ENCODE peak calls at places on chromosomes 4 and X, in ten cellular contexts. One of them, this sample, is unnamed.

GRCh38 chr4:170015285-170015684 is 10.9 kb downstream of the MFAP3L start:
- DNase-seq in Calu3: no peak
- DNase-seq in AG04450: no peak
- DNase-seq in HL-60: no peak
- DNase-seq in esophagus muscularis mucosa: peak; percentile 39
- DNase-seq in D721Med: no peak
- DNase-seq in ascending aorta: no peak
- DNase-seq in ovary: no peak
- DNase-seq in HFF-Myc: no peak
- DNase-seq in mesothelial cell of epicardium: no peak
- DNase-seq in this sample: no peak

GRCh38 chrX:85815203-85815751 is 232.1 kb downstream of the CHM start:
- DNase-seq in mesothelial cell of epicardium: no peak
- DNase-seq in HFF-Myc: no peak
- DNase-seq in ovary: no peak
- DNase-seq in AG04450: no peak
- DNase-seq in D721Med: no peak
- DNase-seq in ascending aorta: no peak
- DNase-seq in esophagus muscularis mucosa: no peak
- DNase-seq in Calu3: no peak
- DNase-seq in HL-60: no peak
- DNase-seq in this sample: no peak

GRCh38 chrX:9466115-9466495 is 1.2 kb downstream of the TBL1X start:
- DNase-seq in esophagus muscularis mucosa: no peak
- DNase-seq in AG04450: no peak
- DNase-seq in mesothelial cell of epicardium: no peak
- DNase-seq in HL-60: no peak
- DNase-seq in ovary: peak; percentile 51
- DNase-seq in Calu3: peak; percentile 29
- DNase-seq in ascending aorta: no peak
- DNase-seq in HFF-Myc: no peak
- DNase-seq in D721Med: no peak
- DNase-seq in this sample: no peak

GRCh38 chrX:11446951-11447350 is 153.7 kb downstream of the AMELX start:
- DNase-seq in esophagus muscularis mucosa: no peak
- DNase-seq in mesothelial cell of epicardium: no peak
- DNase-seq in ovary: no peak
- DNase-seq in HL-60: no peak
- DNase-seq in D721Med: no peak
- DNase-seq in ascending aorta: no peak
- DNase-seq in HFF-Myc: no peak
- DNase-seq in Calu3: no peak
- DNase-seq in AG04450: no peak
- DNase-seq in this sample: no peak

GRCh38 chrX:26262121-26262523 is 46.2 kb downstream of the MAGEB5 start:
- DNase-seq in esophagus muscularis mucosa: no peak
- DNase-seq in mesothelial cell of epicardium: no peak
- DNase-seq in AG04450: peak; percentile 1
- DNase-seq in ovary: no peak
- DNase-seq in HFF-Myc: no peak
- DNase-seq in ascending aorta: no peak
- DNase-seq in Calu3: peak; percentile 18
- DNase-seq in D721Med: no peak
- DNase-seq in HL-60: no peak
- DNase-seq in this sample: peak; percentile 1

GRCh38 chr4:39591290-39591689 is 47.4 kb downstream of the SMIM14 start:
- DNase-seq in D721Med: no peak
- DNase-seq in AG04450: no peak
- DNase-seq in ascending aorta: no peak
- DNase-seq in ovary: no peak
- DNase-seq in mesothelial cell of epicardium: no peak
- DNase-seq in HL-60: no peak
- DNase-seq in HFF-Myc: no peak
- DNase-seq in esophagus muscularis mucosa: no peak
- DNase-seq in Calu3: peak; percentile 7
- DNase-seq in this sample: peak; percentile 68

GRCh38 chrX:66328950-66329596 is 165.0 kb downstream of the HEPH start:
- DNase-seq in mesothelial cell of epicardium: no peak
- DNase-seq in HL-60: no peak
- DNase-seq in Calu3: no peak
- DNase-seq in ovary: no peak
- DNase-seq in D721Med: no peak
- DNase-seq in esophagus muscularis mucosa: no peak
- DNase-seq in ascending aorta: no peak
- DNase-seq in AG04450: no peak
- DNase-seq in HFF-Myc: no peak
- DNase-seq in this sample: no peak

GRCh38 chr4:2071912-2072867 is 13.1 kb downstream of the NAT8L start:
- DNase-seq in ovary: no peak
- DNase-seq in AG04450: no peak
- DNase-seq in Calu3: no peak
- DNase-seq in esophagus muscularis mucosa: no peak
- DNase-seq in D721Med: no peak
- DNase-seq in ascending aorta: no peak
- DNase-seq in HL-60: no peak
- DNase-seq in mesothelial cell of epicardium: no peak
- DNase-seq in HFF-Myc: no peak
- DNase-seq in this sample: no peak

GRCh38 chr4:26457412-26457811 is 32.9 kb downstream of the CCKAR start:
- DNase-seq in esophagus muscularis mucosa: no peak
- DNase-seq in mesothelial cell of epicardium: no peak
- DNase-seq in HFF-Myc: no peak
- DNase-seq in ascending aorta: no peak
- DNase-seq in AG04450: no peak
- DNase-seq in HL-60: no peak
- DNase-seq in ovary: no peak
- DNase-seq in Calu3: no peak
- DNase-seq in D721Med: no peak
- DNase-seq in this sample: no peak

GRCh38 chr4:105990933-105991332 is 95.7 kb downstream of the NPNT start:
- DNase-seq in ascending aorta: peak; percentile 70
- DNase-seq in HFF-Myc: peak; percentile 43
- DNase-seq in ovary: peak; percentile 36
- DNase-seq in mesothelial cell of epicardium: no peak
- DNase-seq in esophagus muscularis mucosa: no peak
- DNase-seq in D721Med: no peak
- DNase-seq in AG04450: no peak
- DNase-seq in Calu3: peak; percentile 86
- DNase-seq in HL-60: no peak
- DNase-seq in this sample: peak; percentile 96

DNA sequence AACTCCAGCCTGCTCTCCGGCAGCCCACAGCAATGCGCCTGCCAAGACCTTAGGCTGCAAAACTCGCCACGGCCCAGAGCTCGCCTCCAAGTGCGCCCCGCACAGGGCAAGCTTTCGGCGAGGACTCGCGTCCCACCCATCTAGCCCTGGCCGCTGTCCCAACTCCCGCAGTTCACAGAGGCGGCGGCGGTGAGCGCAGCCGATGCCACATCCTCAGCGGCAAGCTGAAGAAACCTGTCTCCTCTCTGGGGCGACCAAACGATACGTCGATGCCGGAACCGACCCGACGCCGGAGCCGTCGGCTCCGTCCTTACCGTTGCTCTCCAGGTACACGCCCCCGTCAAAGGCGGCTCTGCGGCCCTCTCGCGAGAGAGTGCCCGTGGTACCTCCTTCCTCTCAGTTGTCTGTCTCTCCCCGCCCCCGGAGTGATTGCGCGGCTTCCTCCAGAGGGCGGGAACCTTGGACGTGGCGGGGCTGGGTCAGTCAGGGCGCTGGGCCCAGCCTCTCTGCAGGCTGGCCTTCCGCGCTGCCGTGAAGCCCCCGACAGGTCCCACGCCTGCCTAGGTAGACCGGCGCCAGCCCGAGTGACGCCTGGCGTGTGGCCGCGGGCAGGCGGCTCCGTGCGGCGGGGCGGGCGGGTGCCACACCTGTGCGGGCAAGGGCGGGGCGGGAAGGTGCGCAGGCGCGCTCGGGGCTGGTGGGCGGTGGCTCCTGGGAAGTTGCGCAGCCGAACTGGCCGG is 380 bp upstream of the RAB33B start:
- DNase-seq in Calu3: peak; percentile 93
- DNase-seq in mesothelial cell of epicardium: peak; percentile 97
- DNase-seq in D721Med: peak; percentile 82
- DNase-seq in ovary: peak; percentile 97
- DNase-seq in esophagus muscularis mucosa: peak; percentile 99
- DNase-seq in ascending aorta: peak; percentile 95
- DNase-seq in HFF-Myc: peak; percentile 85
- DNase-seq in HL-60: peak; percentile 91
- DNase-seq in AG04450: peak; percentile 93
- DNase-seq in this sample: peak; percentile 98
- TF ChIP-seq CTCF in Calu3: peak; percentile 11
- TF ChIP-seq CTCF in mesothelial cell of epicardium: no peak
- TF ChIP-seq CTCF in D721Med: no peak
- TF ChIP-seq CTCF in ovary: no peak
- TF ChIP-seq CTCF in esophagus muscularis mucosa: no peak
- TF ChIP-seq CTCF in ascending aorta: peak; percentile 4
- TF ChIP-seq CTCF in HFF-Myc: no peak
- TF ChIP-seq CTCF in HL-60: no peak
- TF ChIP-seq CTCF in AG04450: no peak
- TF ChIP-seq CTCF in this sample: no peak

GRCh38 chr4:159444668-159445067 is 341.8 kb downstream of the RAPGEF2 start:
- DNase-seq in HFF-Myc: no peak
- DNase-seq in D721Med: no peak
- DNase-seq in HL-60: no peak
- DNase-seq in esophagus muscularis mucosa: no peak
- DNase-seq in mesothelial cell of epicardium: no peak
- DNase-seq in ascending aorta: no peak
- DNase-seq in Calu3: no peak
- DNase-seq in ovary: no peak
- DNase-seq in AG04450: no peak
- DNase-seq in this sample: peak; percentile 59
- TF ChIP-seq CTCF in HFF-Myc: no peak
- TF ChIP-seq CTCF in D721Med: no peak
- TF ChIP-seq CTCF in HL-60: no peak
- TF ChIP-seq CTCF in esophagus muscularis mucosa: no peak
- TF ChIP-seq CTCF in mesothelial cell of epicardium: no peak
- TF ChIP-seq CTCF in ascending aorta: no peak
- TF ChIP-seq CTCF in Calu3: no peak
- TF ChIP-seq CTCF in ovary: no peak
- TF ChIP-seq CTCF in AG04450: no peak
- TF ChIP-seq CTCF in this sample: no peak

GRCh38 chr4:128424524-128425195 is 137.0 kb upstream of the PGRMC2 start:
- DNase-seq in D721Med: no peak
- DNase-seq in Calu3: no peak
- DNase-seq in esophagus muscularis mucosa: no peak
- DNase-seq in HL-60: no peak
- DNase-seq in ascending aorta: no peak
- DNase-seq in mesothelial cell of epicardium: no peak
- DNase-seq in AG04450: no peak
- DNase-seq in HFF-Myc: no peak
- DNase-seq in ovary: no peak
- DNase-seq in this sample: peak; percentile 31

GRCh38 chr4:128428397-128428796 is 140.8 kb upstream of the PGRMC2 start:
- DNase-seq in D721Med: no peak
- DNase-seq in HL-60: no peak
- DNase-seq in AG04450: no peak
- DNase-seq in mesothelial cell of epicardium: no peak
- DNase-seq in Calu3: no peak
- DNase-seq in ascending aorta: no peak
- DNase-seq in HFF-Myc: no peak
- DNase-seq in ovary: no peak
- DNase-seq in esophagus muscularis mucosa: no peak
- DNase-seq in this sample: no peak

DNA sequence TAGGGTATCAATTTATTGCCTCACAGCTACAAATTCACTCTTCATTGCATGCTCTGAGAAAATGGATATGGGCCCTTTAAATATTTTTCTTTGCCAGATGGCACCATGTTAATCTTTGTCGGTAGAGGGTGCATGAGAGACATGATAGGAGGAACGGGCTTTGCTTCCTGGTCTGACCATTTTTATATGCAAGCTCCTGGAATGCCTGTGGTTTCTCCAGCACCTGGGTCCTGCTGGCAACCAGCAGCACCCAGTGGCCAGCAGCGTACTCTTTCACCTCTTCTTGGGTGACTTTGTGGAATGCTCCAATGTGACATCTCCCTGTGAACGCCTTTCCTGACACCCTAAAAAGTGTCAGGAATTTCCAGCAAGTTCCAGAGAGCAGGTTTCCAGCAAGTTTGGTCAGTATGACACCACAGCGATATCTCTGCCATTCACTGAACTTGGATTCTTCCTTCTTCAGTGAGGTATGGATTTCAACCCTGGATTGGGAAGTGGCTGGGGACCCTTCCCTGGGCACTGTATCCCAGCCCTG is 140.3 kb upstream of the PGRMC2 start:
- DNase-seq in HL-60: peak; percentile 11
- DNase-seq in AG04450: peak; percentile 50
- DNase-seq in ovary: no peak
- DNase-seq in esophagus muscularis mucosa: no peak
- DNase-seq in ascending aorta: no peak
- DNase-seq in mesothelial cell of epicardium: no peak
- DNase-seq in HFF-Myc: peak; percentile 47
- DNase-seq in D721Med: no peak
- DNase-seq in Calu3: peak; percentile 65
- DNase-seq in this sample: peak; percentile 88
- TF ChIP-seq CTCF in HL-60: no peak
- TF ChIP-seq CTCF in AG04450: peak; percentile 61
- TF ChIP-seq CTCF in ovary: no peak
- TF ChIP-seq CTCF in esophagus muscularis mucosa: peak; percentile 31
- TF ChIP-seq CTCF in ascending aorta: peak; percentile 25
- TF ChIP-seq CTCF in mesothelial cell of epicardium: no peak
- TF ChIP-seq CTCF in HFF-Myc: peak; percentile 36
- TF ChIP-seq CTCF in D721Med: peak; percentile 53
- TF ChIP-seq CTCF in Calu3: peak; percentile 36
- TF ChIP-seq CTCF in this sample: peak; percentile 42

GRCh38 chr4:10161146-10161545 is 44.5 kb upstream of the WDR1 start:
- DNase-seq in Calu3: no peak
- DNase-seq in D721Med: no peak
- DNase-seq in AG04450: no peak
- DNase-seq in ovary: no peak
- DNase-seq in esophagus muscularis mucosa: no peak
- DNase-seq in ascending aorta: no peak
- DNase-seq in mesothelial cell of epicardium: no peak
- DNase-seq in HFF-Myc: no peak
- DNase-seq in HL-60: no peak
- DNase-seq in this sample: peak; percentile 36

GRCh38 chr4:10159671-10160070 is 43.1 kb upstream of the WDR1 start:
- DNase-seq in ascending aorta: no peak
- DNase-seq in mesothelial cell of epicardium: no peak
- DNase-seq in AG04450: no peak
- DNase-seq in ovary: no peak
- DNase-seq in HL-60: no peak
- DNase-seq in HFF-Myc: no peak
- DNase-seq in esophagus muscularis mucosa: no peak
- DNase-seq in Calu3: no peak
- DNase-seq in D721Med: no peak
- DNase-seq in this sample: no peak

GRCh38 chr4:10161840-10162239 is 45.2 kb upstream of the WDR1 start:
- DNase-seq in ovary: no peak
- DNase-seq in Calu3: no peak
- DNase-seq in mesothelial cell of epicardium: no peak
- DNase-seq in D721Med: no peak
- DNase-seq in HFF-Myc: no peak
- DNase-seq in ascending aorta: no peak
- DNase-seq in HL-60: no peak
- DNase-seq in AG04450: no peak
- DNase-seq in esophagus muscularis mucosa: no peak
- DNase-seq in this sample: no peak

GRCh38 chr4:10158355-10158942 is 41.9 kb upstream of the WDR1 start:
- DNase-seq in AG04450: peak; percentile 10
- DNase-seq in Calu3: peak; percentile 9
- DNase-seq in mesothelial cell of epicardium: no peak
- DNase-seq in HL-60: no peak
- DNase-seq in ovary: no peak
- DNase-seq in esophagus muscularis mucosa: no peak
- DNase-seq in HFF-Myc: no peak
- DNase-seq in ascending aorta: no peak
- DNase-seq in D721Med: no peak
- DNase-seq in this sample: peak; percentile 20

GRCh38 chr4:10160280-10160856 is 43.8 kb upstream of the WDR1 start:
- DNase-seq in mesothelial cell of epicardium: no peak
- DNase-seq in HFF-Myc: no peak
- DNase-seq in AG04450: no peak
- DNase-seq in ascending aorta: no peak
- DNase-seq in D721Med: no peak
- DNase-seq in Calu3: no peak
- DNase-seq in ovary: no peak
- DNase-seq in HL-60: no peak
- DNase-seq in esophagus muscularis mucosa: no peak
- DNase-seq in this sample: peak; percentile 20
- TF ChIP-seq CTCF in mesothelial cell of epicardium: no peak
- TF ChIP-seq CTCF in HFF-Myc: peak; percentile 9
- TF ChIP-seq CTCF in AG04450: no peak
- TF ChIP-seq CTCF in ascending aorta: no peak
- TF ChIP-seq CTCF in D721Med: peak; percentile 21
- TF ChIP-seq CTCF in Calu3: no peak
- TF ChIP-seq CTCF in ovary: no peak
- TF ChIP-seq CTCF in HL-60: no peak
- TF ChIP-seq CTCF in esophagus muscularis mucosa: peak; percentile 44
- TF ChIP-seq CTCF in this sample: no peak

This sample was measured in MCF 10A.